ENCODE peak calls at places on chromosomes 11 and 22, in nine cellular contexts. Y is activated naive CD4-positive, alpha-beta T cell treated with anti-CD3 and anti-CD28 coated beads for 36 hours; Q is A549; S is activated T-cell treated with anti-CD3 and anti-CD28 coated beads, Interleukin-2, amount 50 U/mL, for 72 hours; N is activated CD4-positive, CD25-positive, alpha-beta regulatory T cell; X is HFF-Myc; J is choroid plexus epithelial cell; U is stimulated activated CD8-positive, alpha-beta memory T cell treated with anti-CD3 and anti-CD28 coated beads, Interleukin-15, amount 100 ng/mL, for 24 hours; I is K562. O is an unnamed sample.

GRCh38 chr22:47100019-47100418 is 337.6 kb downstream of the TBC1D22A start:
- DNase-seq in Y (no peak), Q (no peak), S (no peak), N (no peak), X (no peak), J (no peak), U (no peak), I (no peak), O (no peak)

GRCh38 chr22:27242474-27242873 is 559.1 kb downstream of the MN1 start:
- DNase-seq in Y (no peak), Q (no peak), S (no peak), N (no peak), X (no peak), J (no peak), U (no peak), I (no peak), O (no peak)

GRCh38 chr22:48819991-48820390 is 1007.7 kb downstream of the BRD1 start:
- DNase-seq in Y (no peak), Q (no peak), S (no peak), N (no peak), X (no peak), J (no peak), U (no peak), I (no peak), O (no peak)

GRCh38 chr11:126585388-126586302 is 230.2 kb downstream of the ST3GAL4 start:
- DNase-seq in Y (no peak), Q (peak; percentile 65), S (no peak), N (no peak), X (peak; percentile 85), J (peak; percentile 92), U (no peak), I (no peak), O (no peak)

GRCh38 chr22:43004362-43005035 is 10.4 kb downstream of the PACSIN2 start:
- DNase-seq in Y (no peak), Q (peak; percentile 35), S (no peak), N (no peak), X (no peak), J (no peak), U (no peak), I (no peak), O (no peak)

GRCh38 chr11:88179141-88179540 is 3.9 kb upstream of the RAB38 start:
- DNase-seq in Y (peak; percentile 57), Q (no peak), S (peak; percentile 65), N (no peak), X (no peak), J (peak; percentile 72), U (no peak), I (no peak), O (no peak)

GRCh38 chr11:117145393-117145761 is 1.3 kb downstream of the PAFAH1B2 start:
- DNase-seq in Y (peak; percentile 15), Q (peak; percentile 38), S (no peak), N (no peak), X (no peak), J (peak; percentile 52), U (no peak), I (peak; percentile 64), O (no peak)

GRCh38 chr11:128579790-128580504 is 7.4 kb downstream of the ETS1 start:
- DNase-seq in Y (peak; percentile 47), Q (peak; percentile 10), S (peak; percentile 28), N (no peak), X (no peak), J (peak; percentile 49), U (no peak), I (no peak), O (no peak)

GRCh38 chr22:48181168-48181955 is 1418.9 kb downstream of the TBC1D22A start:
- DNase-seq in Y (no peak), Q (no peak), S (no peak), N (no peak), X (no peak), J (no peak), U (no peak), I (no peak), O (no peak)

GRCh38 chr22:49999063-49999900 is 13.3 kb downstream of the IL17REL start:
- DNase-seq in Y (no peak), Q (no peak), S (peak; percentile 41), N (no peak), X (no peak), J (no peak), U (no peak), I (peak; percentile 60), O (no peak)

GRCh38 chr22:30947163-30947820 is 21.3 kb downstream of the MORC2 start:
- DNase-seq in Y (no peak), Q (no peak), S (no peak), N (no peak), X (no peak), J (no peak), U (no peak), I (no peak), O (no peak)

GRCh38 chr11:35362571-35362980 is 56.8 kb downstream of the SLC1A2 start:
- DNase-seq in Y (no peak), Q (no peak), S (no peak), N (no peak), X (peak; percentile 75), J (no peak), U (no peak), I (peak; percentile 15), O (no peak)

GRCh38 chr22:38989461-38989860 is 7.3 kb downstream of the APOBEC3B start:
- DNase-seq in Y (peak; percentile 58), Q (no peak), S (no peak), N (no peak), X (no peak), J (no peak), U (no peak), I (no peak), O (no peak)

GRCh38 chr11:63920126-63920869 is 3.3 kb upstream of the RCOR2 start:
- DNase-seq in Y (no peak), Q (no peak), S (no peak), N (no peak), X (no peak), J (no peak), U (no peak), I (no peak), O (no peak)

GRCh38 chr11:133306019-133306418 is 226.3 kb downstream of the OPCML start:
- DNase-seq in Y (no peak), Q (no peak), S (no peak), N (no peak), X (no peak), J (no peak), U (no peak), I (no peak), O (no peak)

GRCh38 chr11:9758676-9759518 is 95.0 kb downstream of the SWAP70 start:
- DNase-seq in Y (peak; percentile 76), Q (peak; percentile 77), S (peak; percentile 70), N (peak; percentile 29), X (peak; percentile 35), J (peak; percentile 91), U (peak; percentile 21), I (peak; percentile 76), O (peak; percentile 53)

GRCh38 chr11:62556102-62556871 is 9.7 kb upstream of the AHNAK start:
- DNase-seq in Y (peak; percentile 93), Q (peak; percentile 95), S (peak; percentile 88), N (peak; percentile 22), X (peak; percentile 97), J (peak; percentile 90), U (no peak), I (peak; percentile 77), O (no peak)

GRCh38 chr11:119684361-119685072 is 44.5 kb downstream of the NECTIN1 start:
- DNase-seq in Y (peak; percentile 13), Q (peak; percentile 10), S (no peak), N (no peak), X (peak; percentile 71), J (peak; percentile 59), U (no peak), I (peak; percentile 16), O (no peak)

GRCh38 chr11:84634309-84634708 is 992.8 kb downstream of the DLG2 start:
- DNase-seq in Y (no peak), Q (no peak), S (no peak), N (no peak), X (no peak), J (no peak), U (no peak), I (no peak), O (no peak)

GRCh38 chr11:7204778-7205177 is 46.9 kb upstream of the SYT9 start:
- DNase-seq in Y (no peak), Q (no peak), S (no peak), N (no peak), X (no peak), J (peak; percentile 61), U (no peak), I (no peak), O (no peak)

GRCh38 chr11:1925373-1926155 is 6.1 kb downstream of the TNNT3 start:
- DNase-seq in Y (no peak), Q (no peak), S (no peak), N (no peak), X (no peak), J (no peak), U (no peak), I (no peak), O (no peak)